ENCODE peak calls at places on chromosomes 13 and 19, in five cellular contexts. Z, H, Y, T and X are unnamed samples.

GRCh38 chr19:8373867-8374813 is 10.2 kb downstream of the ANGPTL4 start:
- DNase-seq in Z (no peak), Y (no peak), T (no peak), H (no peak), X (no peak)

GRCh38 chr13:95833126-95833525 is 156.2 kb downstream of the DNAJC3 start:
- DNase-seq in T (no peak), Y (no peak), Z (no peak), H (no peak), X (no peak)

GRCh38 chr19:17311455-17312248 is 2.3 kb downstream of the DDA1 start:
- DNase-seq in Z (no peak), T (no peak), H (no peak), Y (no peak), X (no peak)

GRCh38 chr19:1503089-1503924 is 9.5 kb downstream of the ADAMTSL5 start:
- DNase-seq in H (peak), Z (peak), T (peak), Y (peak), X (peak)

GRCh38 chr19:21202865-21203494 is 61.1 kb downstream of the ZNF431 start:
- DNase-seq in H (peak), Y (peak), T (no peak), Z (no peak), X (peak)

GRCh38 chr13:73578251-73578875 is 519.6 kb downstream of the KLF5 start:
- DNase-seq in Y (no peak), H (no peak), Z (no peak), T (no peak), X (no peak)

GRCh38 chr13:98295371-98295770 is 118.3 kb upstream of the RNF113B start:
- DNase-seq in Y (no peak), T (no peak), Z (no peak), H (no peak), X (no peak)

GRCh38 chr19:42441047-42441440 is 1.7 kb downstream of the CXCL17 start:
- DNase-seq in H (no peak), Y (no peak), T (no peak), Z (no peak), X (no peak)

GRCh38 chr13:82062772-82063171 is 1721.8 kb upstream of the SPRY2 start:
- DNase-seq in H (no peak), T (no peak), Y (no peak), Z (no peak), X (no peak)

GRCh38 chr13:88068316-88068715 is 397.1 kb downstream of the SLITRK5 start:
- DNase-seq in T (no peak), H (no peak), Z (no peak), Y (no peak), X (no peak)

GRCh38 chr13:111431241-111431640 is 110.8 kb downstream of the TEX29 start:
- DNase-seq in H (no peak), Y (peak), T (no peak), Z (no peak), X (no peak)

GRCh38 chr19:50050406-50051223 is 24.8 kb downstream of the ZNF473 start:
- DNase-seq in Z (peak), T (peak), H (peak), Y (peak), X (peak)

GRCh38 chr19:46755077-46755852 is 9.0 kb upstream of the STRN4 start:
- DNase-seq in Y (no peak), H (no peak), T (no peak), Z (no peak), X (no peak)

GRCh38 chr13:99339736-99340392 is 32.7 kb upstream of the GPR183 start:
- DNase-seq in Y (no peak), Z (no peak), H (no peak), T (no peak), X (no peak)

GRCh38 chr13:98390086-98390697 is 186.7 kb downstream of the STK24 start:
- DNase-seq in H (no peak), T (no peak), Y (no peak), Z (no peak), X (no peak)

GRCh38 chr19:7337380-7338194 is 11.2 kb upstream of the ARHGEF18 start:
- DNase-seq in Y (no peak), T (no peak), Z (no peak), H (no peak), X (no peak)

GRCh38 chr13:64684685-64685431 is 2545.3 kb downstream of the PCDH9 start:
- DNase-seq in T (no peak), Y (no peak), Z (no peak), H (no peak), X (no peak)

GRCh38 chr13:75666646-75667351 is 30.7 kb downstream of the LMO7 start:
- DNase-seq in Z (no peak), H (no peak), Y (no peak), T (no peak), X (no peak)

GRCh38 chr13:51838235-51838846 is 6.6 kb downstream of the TMEM272 start:
- DNase-seq in H (no peak), Y (no peak), Z (no peak), T (no peak), X (no peak)

GRCh38 chr19:16459680-16460079 is 12.1 kb downstream of the EPS15L1 start:
- DNase-seq in T (no peak), Z (no peak), Y (no peak), H (no peak), X (no peak)

GRCh38 chr13:64688893-64689677 is 2541.1 kb downstream of the PCDH9 start:
- DNase-seq in T (no peak), Y (no peak), Z (no peak), H (no peak), X (no peak)

GRCh38 chr19:27735314-27735713 is 1477.6 kb downstream of the UQCRFS1 start:
- DNase-seq in H (no peak), Z (no peak), Y (no peak), T (no peak), X (no peak)

GRCh38 chr19:42086770-42087550 is 11.0 kb downstream of the ZNF574 start:
- DNase-seq in H (no peak), Z (no peak), T (no peak), Y (no peak), X (no peak)

GRCh38 chr19:43562698-43563241 is 12.6 kb downstream of the XRCC1 start:
- DNase-seq in Z (peak), H (no peak), T (no peak), Y (peak), X (peak)